ENCODE peak calls at places on chromosomes 12 and 14, in four cellular contexts. F is GM12878, H is WTC11, D is K562. U is an unnamed sample.

GRCh38 chr12:104462931-104463339 is 6.2 kb downstream of the CHST11 start:
- DNase-seq in F (peak), H (no peak), D (no peak), U (peak)

GRCh38 chr12:56241424-56242205 is 11.8 kb downstream of the SLC39A5 start:
- DNase-seq in F (no peak), H (no peak), D (no peak), U (no peak)

GRCh38 chr12:40312982-40313576 is 88.3 kb downstream of the LRRK2 start:
- DNase-seq in F (no peak), H (no peak), D (no peak), U (peak)

GRCh38 chr12:125451408-125451807 is 386.2 kb downstream of the AACS start:
- DNase-seq in F (no peak), H (no peak), D (no peak), U (no peak)

GRCh38 chr12:120118710-120119097 is 2.2 kb upstream of the RAB35 start:
- DNase-seq in F (no peak), H (no peak), D (no peak), U (no peak)

GRCh38 chr14:74475678-74476077 is 17.4 kb downstream of the NPC2 start:
- DNase-seq in F (no peak), H (no peak), D (no peak), U (no peak)

GRCh38 chr14:104774453-104775072 is 21.0 kb downstream of the AKT1 start:
- DNase-seq in F (no peak), H (no peak), D (no peak), U (no peak)

GRCh38 chr12:4434721-4435425 is 10.7 kb downstream of the FGF6 start:
- DNase-seq in F (no peak), H (no peak), D (no peak), U (peak)

GRCh38 chr14:39668449-39668848 is 236.2 kb upstream of the FBXO33 start:
- DNase-seq in F (no peak), H (no peak), D (no peak), U (no peak)

GRCh38 chr12:123073962-123074801 is 76.7 kb downstream of the PITPNM2 start:
- DNase-seq in F (no peak), H (no peak), D (no peak), U (no peak)

GRCh38 chr14:70203686-70204085 is 14.9 kb upstream of the SLC8A3 start:
- DNase-seq in F (no peak), H (peak), D (no peak), U (no peak)

GRCh38 chr12:67910360-67911292 is 78.6 kb upstream of the IFNG-AS1 start:
- DNase-seq in F (no peak), H (no peak), D (no peak), U (no peak)

GRCh38 chr14:51225751-51226150 is 14.3 kb upstream of the TMX1 start:
- DNase-seq in F (no peak), H (no peak), D (no peak), U (no peak)

GRCh38 chr12:58416211-58416610 is 474.8 kb downstream of the ATP23 start:
- DNase-seq in F (no peak), H (no peak), D (no peak), U (no peak)

GRCh38 chr14:96698846-96699543 is 98.2 kb upstream of the VRK1 start:
- DNase-seq in F (peak), H (no peak), D (peak), U (peak)
- TF ChIP-seq MAX in F (no peak), H (no peak), D (no peak), U (no peak)

DNA sequence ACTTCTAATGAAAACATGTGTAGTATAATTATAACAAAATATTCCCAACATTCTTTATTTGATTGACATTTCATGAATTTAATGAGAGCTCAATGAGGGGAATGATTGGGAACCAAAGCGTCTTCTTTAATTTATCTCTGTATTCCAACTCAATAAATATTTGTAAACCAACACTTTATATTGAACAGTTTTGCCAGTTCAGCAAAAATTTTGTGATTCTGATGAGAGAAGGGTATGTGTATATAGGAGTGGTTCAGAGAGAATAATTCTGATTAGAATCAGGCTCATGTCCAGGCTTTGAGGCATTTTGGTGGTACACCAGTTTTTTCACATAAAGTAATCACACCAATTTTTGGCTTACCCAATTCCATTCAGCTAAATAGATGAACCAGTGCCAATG is 564.2 kb downstream of the TMTC2 start:
- DNase-seq in F (no peak), H (no peak), D (no peak), U (no peak)
- TF ChIP-seq MAX in F (no peak), H (no peak), D (no peak), U (no peak)

DNA sequence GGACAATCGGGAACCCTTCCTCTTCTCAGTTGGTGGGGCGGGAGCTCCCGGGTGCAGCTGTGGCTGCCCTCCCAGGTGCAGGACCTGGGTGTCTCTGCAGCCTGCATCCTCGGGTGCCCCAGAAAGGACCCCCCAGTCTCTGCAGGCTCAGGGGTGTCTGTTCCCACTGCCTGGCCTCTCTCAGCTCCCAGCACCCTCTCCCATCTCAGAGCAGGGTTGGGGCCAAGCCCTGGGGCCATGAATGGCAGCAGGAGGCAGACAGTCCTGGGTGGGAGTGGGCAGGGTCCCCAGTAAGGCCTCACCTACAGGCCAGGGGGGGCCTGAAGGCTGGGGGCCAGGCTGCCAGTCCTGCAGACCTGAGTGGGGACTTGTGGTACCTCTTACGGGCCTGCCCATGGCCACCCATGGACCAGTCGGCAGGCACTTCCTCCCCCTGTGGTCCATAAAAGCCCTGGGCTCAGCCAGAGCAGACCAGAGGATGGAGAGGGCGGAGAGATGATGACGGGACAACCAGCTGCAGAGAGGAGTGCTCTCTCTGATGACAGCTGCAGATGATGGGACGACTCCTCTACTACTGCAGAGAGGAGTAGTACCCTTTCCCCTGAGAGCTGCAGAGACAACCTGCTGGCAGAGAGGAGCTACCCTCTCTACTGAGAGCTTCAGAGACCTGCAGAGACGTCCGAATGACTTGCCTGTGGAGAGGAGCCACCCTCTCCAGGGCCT is 26.6 kb downstream of the TCHP start:
- DNase-seq in F (no peak), H (no peak), D (no peak), U (peak)
- TF ChIP-seq MAX in F (no peak), H (no peak), D (no peak), U (no peak)

DNA sequence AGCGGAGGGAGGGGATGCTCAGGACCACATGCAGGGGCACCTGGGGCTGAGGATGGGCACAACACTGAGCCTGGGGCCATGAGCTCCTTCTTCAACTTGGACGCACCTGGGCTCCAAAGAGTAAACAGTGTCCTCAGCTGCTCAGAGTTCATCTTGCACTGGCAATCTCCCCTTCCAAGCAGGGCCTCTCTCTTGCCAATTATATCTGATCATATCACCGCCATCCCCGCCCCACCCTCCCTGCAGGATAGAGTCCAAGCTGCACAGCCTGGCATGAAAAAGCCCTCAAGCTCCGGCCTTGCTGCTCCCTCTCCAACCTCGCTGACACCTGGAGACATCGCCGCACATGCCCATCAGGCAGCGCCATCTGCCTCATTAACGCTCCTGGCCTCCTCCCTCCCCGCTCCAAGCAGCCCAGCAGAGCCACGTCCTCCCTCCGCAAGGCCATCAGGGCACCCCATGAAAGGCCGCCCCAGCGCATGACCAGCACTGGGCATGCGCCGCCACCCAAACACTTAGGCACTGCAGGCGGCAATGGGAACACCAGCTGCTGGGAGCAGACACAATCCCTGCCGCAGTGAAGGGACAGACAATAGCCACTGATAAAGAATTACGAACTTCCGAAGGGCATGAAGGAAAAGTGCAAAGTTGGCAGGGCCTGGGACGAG is 88.8 kb downstream of the CHGA start:
- DNase-seq in F (no peak), H (no peak), D (no peak), U (no peak)
- TF ChIP-seq MAX in F (no peak), H (no peak), D (no peak), U (no peak)

DNA sequence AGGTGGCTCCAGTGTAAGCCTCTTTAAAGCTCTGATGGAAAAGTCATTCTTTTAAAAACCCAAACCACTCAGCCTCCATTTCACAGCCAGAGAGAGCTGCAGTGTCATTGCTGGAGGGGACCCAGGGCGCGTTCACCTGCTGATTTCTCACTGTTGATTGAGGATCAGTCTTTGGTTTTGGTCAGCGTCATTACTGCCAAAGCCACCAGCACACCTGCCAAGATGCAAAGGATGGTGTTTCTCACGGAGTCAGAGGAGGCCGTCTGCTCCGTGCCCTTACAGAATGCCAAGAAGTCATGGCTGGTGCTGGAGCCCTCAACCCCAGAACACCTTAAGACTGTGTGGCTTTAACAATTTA is 32.8 kb upstream of the BATF start:
- DNase-seq in F (no peak), H (no peak), D (no peak), U (no peak)
- TF ChIP-seq MAX in F (no peak), H (no peak), D (no peak), U (no peak)

GRCh38 chr14:35682802-35683201 is 126.3 kb downstream of the RALGAPA1 start:
- DNase-seq in F (peak), H (no peak), D (no peak), U (no peak)
- TF ChIP-seq MAX in F (no peak), H (no peak), D (no peak), U (no peak)

U was measured in NB4.